ENCODE peak calls at places on chromosomes 3 and 15, in four cellular contexts. K is left cardiac atrium, P is T follicular helper cell, S is left ventricle myocardium superior. J is an unnamed sample.

GRCh38 chr3:31802981-31803380 is 178.1 kb downstream of the OSBPL10 start:
- DNase-seq in S (no peak), P (no peak), K (no peak), J (no peak)

GRCh38 chr3:41710646-41711388 is 251.1 kb downstream of the ULK4 start:
- DNase-seq in P (no peak), S (no peak), K (no peak), J (no peak)

GRCh38 chr3:128343287-128344045 is 123.2 kb downstream of the DNAJB8 start:
- DNase-seq in S (no peak), K (no peak), P (no peak), J (peak; percentile 20)

GRCh38 chr15:54659668-54660067 is 537.1 kb downstream of the RSL24D1 start:
- DNase-seq in P (no peak), S (no peak), K (no peak), J (no peak)

GRCh38 chr3:57029924-57030323 is 30.5 kb upstream of the SPATA12 start:
- DNase-seq in S (no peak), K (no peak), P (no peak), J (no peak)

GRCh38 chr3:11678735-11679134 is 35.0 kb upstream of the VGLL4 start:
- DNase-seq in S (no peak), P (no peak), K (no peak), J (no peak)

GRCh38 chr3:100136921-100137320 is 22.6 kb upstream of the FILIP1L start:
- DNase-seq in S (no peak), K (no peak), P (no peak), J (no peak)

GRCh38 chr15:88664151-88664778 is 25.4 kb downstream of the ISG20 start:
- DNase-seq in P (peak; percentile 36), S (no peak), K (no peak), J (no peak)

GRCh38 chr3:10518506-10519150 is 13.2 kb upstream of the ATP2B2 start:
- DNase-seq in K (no peak), S (peak; percentile 56), P (no peak), J (no peak)

GRCh38 chr3:187288176-187288893 is 3.2 kb downstream of the MASP1 start:
- DNase-seq in S (peak; percentile 35), P (no peak), K (peak; percentile 64), J (no peak)

GRCh38 chr3:8451696-8452095 is 49.9 kb upstream of the LMCD1 start:
- DNase-seq in S (no peak), K (no peak), P (no peak), J (no peak)

GRCh38 chr3:156033428-156033827 is 87.0 kb upstream of the KCNAB1 start:
- DNase-seq in K (no peak), P (no peak), S (no peak), J (no peak)

GRCh38 chr3:192915724-192916123 is 1.9 kb downstream of the MB21D2 start:
- DNase-seq in S (no peak), K (no peak), P (no peak), J (no peak)

GRCh38 chr3:172853911-172854648 is 103.6 kb downstream of the ECT2 start:
- DNase-seq in S (no peak), P (no peak), K (no peak), J (no peak)

GRCh38 chr3:139601191-139601961 is 61.8 kb upstream of the RBP1 start:
- DNase-seq in K (no peak), P (no peak), S (no peak), J (no peak)

GRCh38 chr15:88646088-88646405 is 7.2 kb downstream of the ISG20 start:
- DNase-seq in K (no peak), P (no peak), S (no peak), J (no peak)

GRCh38 chr15:63260786-63261185 is 16.6 kb upstream of the APH1B start:
- DNase-seq in P (no peak), K (no peak), S (no peak), J (no peak)

GRCh38 chr15:93830221-93830765 is 401.1 kb upstream of the MCTP2 start:
- DNase-seq in K (no peak), S (no peak), P (no peak), J (no peak)

GRCh38 chr15:48025118-48025517 is 95.7 kb upstream of the SLC24A5 start:
- DNase-seq in K (no peak), P (no peak), S (no peak), J (no peak)

GRCh38 chr3:156626104-156626503 is 48.3 kb upstream of the TIPARP start:
- DNase-seq in K (no peak), S (no peak), P (no peak), J (no peak)

GRCh38 chr3:56985460-56986327 is 74.8 kb upstream of the SPATA12 start:
- DNase-seq in P (no peak), S (no peak), K (no peak), J (no peak)

GRCh38 chr3:170780955-170781354 is 89.0 kb downstream of the RPL22L1 start:
- DNase-seq in S (no peak), P (no peak), K (no peak), J (no peak)

GRCh38 chr3:71578045-71578730 is 5.3 kb downstream of the FOXP1 start:
- DNase-seq in K (no peak), P (no peak), S (no peak), J (no peak)

GRCh38 chr3:114850913-114851312 is 296.2 kb downstream of the ZBTB20 start:
- DNase-seq in S (no peak), P (no peak), K (no peak), J (no peak)

GRCh38 chr3:72186485-72186864 is 401.5 kb upstream of the PROK2 start:
- DNase-seq in S (no peak), P (no peak), K (no peak), J (no peak)

GRCh38 chr3:134352031-134352671 is 22.1 kb downstream of the AMOTL2 start:
- DNase-seq in S (no peak), K (peak; percentile 19), P (no peak), J (no peak)

GRCh38 chr3:113285741-113286140 is 74.4 kb downstream of the BOC start:
- DNase-seq in K (no peak), S (no peak), P (no peak), J (no peak)